ENCODE peak calls at places on chromosome 7, in four cellular contexts. K, A, D and L are unnamed samples.

GRCh38 chr7:157800281-157800680 is 463.5 kb downstream of the DNAJB6 start:
- DNase-seq in K (no peak), A (no peak), D (no peak), L (no peak)

GRCh38 chr7:136877509-136877908 is 9.1 kb downstream of the CHRM2 start:
- DNase-seq in K (no peak), D (no peak), A (no peak), L (no peak)

GRCh38 chr7:102215706-102216105 is 71.0 kb upstream of the SH2B2 start:
- DNase-seq in K (no peak), A (no peak), D (no peak), L (no peak)

GRCh38 chr7:140506788-140507464 is 27.6 kb upstream of the MKRN1 start:
- DNase-seq in A (no peak), K (peak), D (no peak), L (no peak)

GRCh38 chr7:65749518-65749917 is 123.4 kb upstream of the VKORC1L1 start:
- DNase-seq in A (no peak), D (no peak), K (no peak), L (no peak)

GRCh38 chr7:101590663-101591435 is 38.2 kb downstream of the MYL10 start:
- DNase-seq in D (no peak), A (no peak), K (no peak), L (no peak)

GRCh38 chr7:123709525-123709924 is 39.3 kb downstream of the WASL start:
- DNase-seq in A (no peak), D (no peak), K (no peak), L (no peak)

GRCh38 chr7:112505495-112505894 is 24.7 kb downstream of the LSMEM1 start:
- DNase-seq in D (no peak), A (no peak), K (no peak), L (no peak)

GRCh38 chr7:115252461-115252860 is 330.6 kb downstream of the MDFIC start:
- DNase-seq in D (no peak), A (no peak), K (no peak), L (no peak)